ENCODE peak calls at places on chromosomes 2 and 18, in four cellular contexts. J, Y, W and G are unnamed samples.

GRCh38 chr2:98444436-98445166 is at the start of gene INPP4A:
- DNase-seq in W (peak; percentile 81), Y (peak; percentile 52), J (peak; percentile 58), G (peak; percentile 82)

GRCh38 chr18:37533647-37534565 is 31.7 kb downstream of the CELF4 start:
- DNase-seq in W (no peak), Y (no peak), J (no peak), G (no peak)

GRCh38 chr2:69424410-69424809 is 12.8 kb downstream of the NFU1 start:
- DNase-seq in W (no peak), J (no peak), Y (no peak), G (no peak)

GRCh38 chr2:76867854-76868253 is 654.3 kb downstream of the LRRTM4 start:
- DNase-seq in W (no peak), Y (no peak), J (no peak), G (no peak)

GRCh38 chr2:55010915-55011314 is 39.3 kb downstream of the RTN4 start:
- DNase-seq in Y (peak; percentile 51), W (no peak), J (no peak), G (no peak)

GRCh38 chr2:35428548-35428947 is 927.0 kb upstream of the CRIM1 start:
- DNase-seq in Y (no peak), W (no peak), J (no peak), G (peak; percentile 56)

GRCh38 chr18:62682396-62682795 is 32.9 kb upstream of the PHLPP1 start:
- DNase-seq in Y (no peak), W (peak; percentile 84), J (no peak), G (peak; percentile 93)

GRCh38 chr2:56266761-56267411 is 83.1 kb downstream of the CCDC85A start:
- DNase-seq in Y (peak; percentile 55), W (no peak), J (no peak), G (peak; percentile 66)